ENCODE peak calls at places on chromosomes 2 and 18, in eight cellular contexts. Q, C, Y, D, N, E, R and O are unnamed samples.

GRCh38 chr2:108787209-108787558 is 613 bp downstream of the CCDC138 start:
- DNase-seq in Q (no peak), C (no peak), Y (no peak), D (peak), N (no peak), E (no peak), R (no peak), O (no peak)

GRCh38 chr18:36411745-36412168 is 114.2 kb downstream of the FHOD3 start:
- DNase-seq in Q (no peak), C (peak), Y (peak), D (peak), N (peak), E (peak), R (no peak), O (no peak)

GRCh38 chr2:120687210-120687609 is 48.5 kb upstream of the GLI2 start:
- DNase-seq in Q (no peak), C (no peak), Y (no peak), D (no peak), N (no peak), E (no peak), R (no peak), O (no peak)

GRCh38 chr18:22136395-22136794 is 33.0 kb upstream of the GATA6 start:
- DNase-seq in Q (no peak), C (no peak), Y (no peak), D (no peak), N (no peak), E (no peak), R (no peak), O (no peak)

GRCh38 chr2:200300650-200301314 is 5.7 kb upstream of the SPATS2L start:
- DNase-seq in Q (no peak), C (no peak), Y (peak), D (no peak), N (peak), E (no peak), R (no peak), O (no peak)

GRCh38 chr2:181456660-181457120 is 496 bp upstream of the ITGA4 start:
- DNase-seq in Q (no peak), C (peak), Y (no peak), D (peak), N (no peak), E (no peak), R (peak), O (peak)

GRCh38 chr18:12598181-12598921 is 59.6 kb downstream of the SPIRE1 start:
- DNase-seq in Q (no peak), C (peak), Y (no peak), D (no peak), N (no peak), E (no peak), R (no peak), O (no peak)

GRCh38 chr18:51655327-51655698 is 457.8 kb upstream of the MEX3C start:
- DNase-seq in Q (no peak), C (no peak), Y (no peak), D (no peak), N (no peak), E (no peak), R (peak), O (no peak)

GRCh38 chr18:8730080-8730827 is 24.9 kb downstream of the MTCL1 start:
- DNase-seq in Q (no peak), C (no peak), Y (peak), D (peak), N (peak), E (peak), R (no peak), O (no peak)

GRCh38 chr2:231299267-231299666 is 96.2 kb upstream of the B3GNT7 start:
- DNase-seq in Q (no peak), C (no peak), Y (no peak), D (no peak), N (no peak), E (no peak), R (peak), O (peak)

GRCh38 chr2:42195559-42195958 is 26.4 kb downstream of the EML4 start:
- DNase-seq in Q (no peak), C (no peak), Y (peak), D (no peak), N (no peak), E (peak), R (no peak), O (no peak)

GRCh38 chr2:212770240-212770639 is 231.6 kb upstream of the ERBB4 start:
- DNase-seq in Q (no peak), C (peak), Y (no peak), D (no peak), N (no peak), E (no peak), R (no peak), O (no peak)

GRCh38 chr2:12005886-12006681 is 259.7 kb downstream of the LPIN1 start:
- DNase-seq in Q (no peak), C (no peak), Y (no peak), D (no peak), N (no peak), E (no peak), R (peak), O (no peak)

GRCh38 chr2:49294225-49294624 is 139.9 kb upstream of the FSHR start:
- DNase-seq in Q (no peak), C (no peak), Y (no peak), D (no peak), N (no peak), E (no peak), R (no peak), O (no peak)

GRCh38 chr18:7467708-7468466 is 99.2 kb upstream of the PTPRM start:
- DNase-seq in Q (no peak), C (no peak), Y (no peak), D (no peak), N (peak), E (peak), R (no peak), O (no peak)

GRCh38 chr2:222903234-222904220 is 42.7 kb downstream of the ACSL3 start:
- DNase-seq in Q (no peak), C (peak), Y (no peak), D (peak), N (peak), E (peak), R (no peak), O (peak)

GRCh38 chr2:206993964-206994363 is 54.6 kb downstream of the CPO start:
- DNase-seq in Q (no peak), C (no peak), Y (no peak), D (no peak), N (no peak), E (no peak), R (no peak), O (peak)

GRCh38 chr2:144350151-144350802 is 169.6 kb downstream of the ZEB2 start:
- DNase-seq in Q (no peak), C (peak), Y (no peak), D (no peak), N (peak), E (no peak), R (no peak), O (no peak)

GRCh38 chr18:28960146-28960545 is 783.2 kb upstream of the CDH2 start:
- DNase-seq in Q (no peak), C (no peak), Y (no peak), D (no peak), N (no peak), E (no peak), R (no peak), O (no peak)

GRCh38 chr2:62724886-62725711 is 19.6 kb downstream of the EHBP1 start:
- DNase-seq in Q (no peak), C (peak), Y (peak), D (peak), N (peak), E (no peak), R (no peak), O (no peak)

GRCh38 chr2:106193491-106193976 is 567 bp downstream of the UXS1 start:
- DNase-seq in Q (no peak), C (peak), Y (no peak), D (peak), N (no peak), E (peak), R (no peak), O (no peak)

GRCh38 chr2:106192752-106193490 is 1.2 kb downstream of the UXS1 start:
- DNase-seq in Q (peak), C (peak), Y (peak), D (peak), N (no peak), E (peak), R (peak), O (peak)

GRCh38 chr2:106195996-106196395 is 1.9 kb upstream of the UXS1 start:
- DNase-seq in Q (no peak), C (no peak), Y (no peak), D (no peak), N (no peak), E (no peak), R (no peak), O (no peak)

GRCh38 chr2:106195456-106195855 is 1.4 kb upstream of the UXS1 start:
- DNase-seq in Q (no peak), C (no peak), Y (no peak), D (no peak), N (no peak), E (no peak), R (no peak), O (no peak)

GRCh38 chr2:106193977-106194778 is at the start of gene UXS1:
- DNase-seq in Q (peak), C (peak), Y (peak), D (peak), N (peak), E (peak), R (peak), O (peak)
- TF ChIP-seq POLR2AphosphoS5 in Q (peak), C (peak), Y (peak), D (peak), N (peak), E (peak), R (peak), O (peak)

DNA sequence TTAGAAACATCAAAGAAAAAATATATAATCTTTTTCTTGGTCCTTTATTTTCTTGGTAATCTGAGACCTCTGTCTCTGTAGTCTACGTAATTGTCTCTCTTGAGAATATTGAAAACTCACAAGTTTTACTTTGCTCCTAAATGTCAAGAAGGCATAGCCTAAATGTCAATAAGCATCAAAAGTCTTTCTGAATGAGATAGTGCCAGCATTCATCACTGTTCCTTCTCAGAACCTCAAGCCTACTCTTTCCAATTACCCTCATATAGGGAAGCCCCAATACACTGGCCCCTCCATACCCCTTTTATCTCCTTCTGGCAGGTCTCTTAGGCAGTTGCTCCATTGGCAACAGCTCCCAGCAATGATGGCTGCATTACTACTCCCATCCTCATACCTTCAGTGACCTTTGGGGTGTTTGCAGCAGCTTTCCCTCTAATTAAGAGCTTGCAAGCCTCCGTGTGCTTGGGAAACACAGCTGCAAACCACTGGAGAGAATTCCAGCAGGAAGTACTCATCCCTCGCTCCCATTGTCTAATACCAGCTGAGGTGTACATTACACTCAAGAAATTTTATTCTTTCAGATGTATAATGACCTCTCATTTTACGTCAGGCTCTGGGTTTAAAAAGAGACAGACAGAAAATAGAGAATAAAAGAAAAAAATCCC is 95.8 kb downstream of the KYNU start:
- DNase-seq in Q (no peak), C (no peak), Y (no peak), D (no peak), N (no peak), E (no peak), R (no peak), O (no peak)
- TF ChIP-seq REST in Q (no peak), C (no peak), Y (no peak), D (no peak), N (no peak), E (no peak), R (no peak), O (no peak)

GRCh38 chr2:113895301-113895700 is 5.4 kb downstream of the ACTR3 start:
- DNase-seq in Q (no peak), C (no peak), Y (no peak), D (no peak), N (no peak), E (no peak), R (no peak), O (no peak)

GRCh38 chr2:113892004-113892740 is 2.3 kb downstream of the ACTR3 start:
- DNase-seq in Q (no peak), C (no peak), Y (no peak), D (no peak), N (no peak), E (no peak), R (no peak), O (no peak)

GRCh38 chr2:113895819-113896563 is 6.1 kb downstream of the ACTR3 start:
- DNase-seq in Q (no peak), C (no peak), Y (no peak), D (no peak), N (no peak), E (no peak), R (no peak), O (no peak)

GRCh38 chr2:113896791-113897190 is 6.9 kb downstream of the ACTR3 start:
- DNase-seq in Q (no peak), C (no peak), Y (no peak), D (no peak), N (no peak), E (no peak), R (no peak), O (no peak)

DNA sequence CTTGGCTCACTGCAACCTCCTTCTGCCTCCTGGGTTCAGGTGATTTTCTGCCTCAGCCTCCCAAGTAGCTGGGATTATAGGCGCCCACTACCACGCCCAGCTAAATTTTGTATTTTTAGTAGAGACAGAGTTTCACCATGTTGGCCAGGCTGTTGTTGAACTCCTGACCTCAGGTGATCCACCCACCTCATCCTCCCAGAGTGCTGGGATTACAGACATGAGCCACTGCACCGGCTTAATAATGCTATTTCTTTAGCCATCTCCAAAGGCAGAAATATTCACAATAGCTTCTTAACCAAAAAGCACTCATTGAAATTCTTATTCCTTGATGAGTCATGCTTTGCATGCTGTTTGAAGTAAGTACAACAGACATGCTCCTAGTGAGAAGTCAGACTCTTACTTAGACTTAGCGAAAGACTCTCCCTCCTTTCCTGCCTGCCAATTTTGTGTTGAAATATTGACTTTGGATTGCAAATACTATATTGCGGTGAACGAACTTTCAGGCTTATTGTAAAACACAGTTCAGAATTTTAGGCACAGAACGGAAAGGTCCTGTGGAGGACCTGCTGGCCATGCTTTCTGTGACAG is 4.4 kb downstream of the ACTR3 start:
- DNase-seq in Q (no peak), C (peak), Y (peak), D (no peak), N (no peak), E (peak), R (no peak), O (peak)
- H3K27ac ChIP-seq in Q (peak), C (no peak), Y (peak), D (no peak), N (peak), E (peak), R (no peak), O (peak)

GRCh38 chr2:102063948-102064678 is 72.4 kb downstream of the IL1R2 start:
- DNase-seq in Q (peak), C (peak), Y (peak), D (peak), N (peak), E (peak), R (no peak), O (peak)
- TF ChIP-seq POLR2AphosphoS5 in Q (no peak), C (no peak), Y (no peak), D (peak), N (peak), E (no peak), R (no peak), O (peak)

DNA sequence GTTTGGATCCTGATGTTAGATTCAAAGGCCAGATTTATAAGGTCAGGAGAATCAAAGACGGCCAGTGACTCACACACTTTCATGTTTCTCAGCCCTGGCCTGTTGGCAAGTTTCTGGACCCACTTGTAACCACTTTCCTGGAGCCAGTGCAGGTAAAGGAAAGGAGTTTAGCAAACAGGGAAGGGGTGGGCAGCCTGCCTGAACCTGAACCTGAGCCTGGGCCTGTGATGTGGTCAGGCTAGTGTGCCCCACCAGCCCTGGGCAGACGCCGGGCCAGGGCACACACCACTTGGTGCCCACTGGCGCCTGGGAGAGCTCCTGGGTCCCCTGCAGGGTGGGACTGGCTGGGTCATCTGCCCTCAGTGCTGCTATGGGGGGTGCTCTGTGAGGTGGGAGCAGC is 100.5 kb upstream of the SPRED2 start:
- DNase-seq in Q (no peak), C (no peak), Y (no peak), D (no peak), N (no peak), E (no peak), R (no peak), O (no peak)
- TF ChIP-seq REST in Q (no peak), C (no peak), Y (no peak), D (no peak), N (no peak), E (no peak), R (no peak), O (no peak)

GRCh38 chr2:225739328-225739727 is 339.8 kb downstream of the NYAP2 start:
- DNase-seq in Q (no peak), C (no peak), Y (no peak), D (no peak), N (no peak), E (no peak), R (no peak), O (no peak)

GRCh38 chr2:225735844-225736243 is 336.3 kb downstream of the NYAP2 start:
- DNase-seq in Q (peak), C (no peak), Y (peak), D (no peak), N (no peak), E (no peak), R (no peak), O (no peak)

GRCh38 chr2:225740086-225740485 is 340.6 kb downstream of the NYAP2 start:
- DNase-seq in Q (no peak), C (no peak), Y (no peak), D (no peak), N (no peak), E (no peak), R (no peak), O (no peak)

GRCh38 chr2:225738735-225739134 is 339.2 kb downstream of the NYAP2 start:
- DNase-seq in Q (no peak), C (no peak), Y (no peak), D (no peak), N (no peak), E (no peak), R (no peak), O (no peak)

GRCh38 chr2:225737556-225737955 is 338.0 kb downstream of the NYAP2 start:
- DNase-seq in Q (no peak), C (no peak), Y (no peak), D (no peak), N (no peak), E (no peak), R (no peak), O (no peak)
- H3K27ac ChIP-seq in Q (no peak), C (no peak), Y (peak), D (no peak), N (no peak), E (no peak), R (no peak), O (no peak)